ENCODE peak calls at places on chromosomes 16 and 17, in eight cellular contexts. X is fibroblast of lung, W is left ventricle myocardium inferior, K is GM10248, G is nephron progenitor cell, R is fibroblast of pulmonary artery, O is HFFc6, F is PC-9. D is an unnamed sample.
A peak's percentile ranks its signal among the peaks of the same experiment; 100 is the strongest.

GRCh38 chr17:65398036-65398787 is 163.2 kb downstream of the AXIN2 start:
- DNase-seq in F (no peak), W (no peak), X (peak; percentile 49), K (no peak), G (no peak), R (no peak), O (no peak), D (no peak)

GRCh38 chr17:27559506-27559931 is 71.5 kb upstream of the LGALS9 start:
- DNase-seq in R (peak; percentile 94), K (no peak), W (no peak), X (peak; percentile 71), O (no peak), F (no peak), G (no peak), D (no peak)

GRCh38 chr17:82152114-82152513 is 54.1 kb upstream of the FASN start:
- DNase-seq in W (no peak), R (no peak), O (no peak), F (no peak), G (no peak), K (no peak), X (no peak), D (no peak)

GRCh38 chr17:34974794-34975428 is 5.4 kb upstream of the LIG3 start:
- DNase-seq in K (no peak), O (no peak), F (no peak), G (no peak), R (no peak), W (no peak), X (no peak), D (no peak)

GRCh38 chr17:4073983-4074830 is 68.6 kb downstream of the ZZEF1 start:
- DNase-seq in X (no peak), F (no peak), O (no peak), R (no peak), W (no peak), K (peak; percentile 92), G (no peak), D (no peak)

GRCh38 chr17:22694362-22695227 is 1002.3 kb downstream of the KCNJ18 start:
- DNase-seq in O (no peak), R (no peak), K (no peak), G (no peak), W (no peak), F (no peak), X (no peak), D (no peak)

GRCh38 chr17:30230596-30231125 is 4.8 kb downstream of the SLC6A4 start:
- DNase-seq in O (no peak), R (no peak), F (no peak), K (no peak), G (no peak), X (no peak), W (no peak), D (no peak)

GRCh38 chr16:47779201-47780016 is 318.3 kb downstream of the PHKB start:
- DNase-seq in R (peak; percentile 78), F (no peak), W (no peak), K (peak; percentile 34), X (peak; percentile 52), G (no peak), O (no peak), D (peak; percentile 3)

GRCh38 chr17:34902761-34903325 is 58.4 kb downstream of the CCT6B start:
- DNase-seq in W (no peak), F (no peak), X (no peak), G (peak; percentile 52), R (no peak), O (no peak), K (no peak), D (no peak)

GRCh38 chr16:81831722-81832126 is 52.6 kb downstream of the PLCG2 start:
- DNase-seq in K (peak; percentile 81), W (peak; percentile 40), F (no peak), G (no peak), R (no peak), X (peak; percentile 41), O (no peak), D (no peak)

GRCh38 chr16:54197758-54198157 is 88.8 kb downstream of the IRX3 start:
- DNase-seq in X (no peak), O (no peak), G (no peak), W (no peak), R (no peak), F (no peak), K (no peak), D (no peak)

GRCh38 chr17:64295146-64295545 is 32.1 kb upstream of the TEX2 start:
- DNase-seq in R (no peak), X (no peak), W (no peak), F (no peak), K (no peak), G (no peak), O (no peak), D (no peak)
- TF ChIP-seq CTCF in R (no peak), X (no peak), W (no peak), F (no peak), K (no peak), G (no peak), O (no peak), D (no peak)

DNA sequence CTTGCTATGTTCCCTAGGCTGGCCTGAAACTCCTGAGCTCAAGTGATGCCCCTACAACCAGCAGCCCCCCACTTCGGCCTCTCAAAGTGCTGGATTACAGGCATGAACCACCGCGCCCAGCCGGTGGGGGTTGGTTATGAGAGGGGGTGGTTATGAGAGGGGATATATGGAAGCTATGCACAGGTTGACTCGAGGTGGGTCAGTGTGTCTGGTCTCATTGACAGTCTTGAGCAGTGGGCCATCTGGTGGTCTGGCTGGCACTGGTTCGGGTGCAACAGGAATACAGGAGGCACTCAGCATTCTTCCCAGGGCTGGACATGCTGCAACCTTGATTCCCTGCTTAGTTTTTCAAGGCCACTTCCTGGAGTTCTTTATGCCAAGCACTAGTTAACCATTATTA is 5.6 kb upstream of the STX1B start:
- DNase-seq in F (no peak), W (no peak), X (no peak), K (no peak), G (no peak), O (no peak), R (no peak), D (no peak)
- TF ChIP-seq CTCF in F (no peak), W (no peak), X (no peak), K (no peak), G (no peak), O (peak; percentile 10), R (no peak), D (no peak)

GRCh38 chr17:75940727-75941441 is at the start of gene FBF1:
- DNase-seq in K (peak; percentile 99), R (peak; percentile 94), O (peak; percentile 96), G (peak; percentile 94), W (peak; percentile 94), X (peak; percentile 93), F (peak; percentile 90), D (peak; percentile 96)
- TF ChIP-seq CTCF in K (no peak), R (no peak), O (no peak), G (no peak), W (no peak), X (no peak), F (no peak), D (no peak)

DNA sequence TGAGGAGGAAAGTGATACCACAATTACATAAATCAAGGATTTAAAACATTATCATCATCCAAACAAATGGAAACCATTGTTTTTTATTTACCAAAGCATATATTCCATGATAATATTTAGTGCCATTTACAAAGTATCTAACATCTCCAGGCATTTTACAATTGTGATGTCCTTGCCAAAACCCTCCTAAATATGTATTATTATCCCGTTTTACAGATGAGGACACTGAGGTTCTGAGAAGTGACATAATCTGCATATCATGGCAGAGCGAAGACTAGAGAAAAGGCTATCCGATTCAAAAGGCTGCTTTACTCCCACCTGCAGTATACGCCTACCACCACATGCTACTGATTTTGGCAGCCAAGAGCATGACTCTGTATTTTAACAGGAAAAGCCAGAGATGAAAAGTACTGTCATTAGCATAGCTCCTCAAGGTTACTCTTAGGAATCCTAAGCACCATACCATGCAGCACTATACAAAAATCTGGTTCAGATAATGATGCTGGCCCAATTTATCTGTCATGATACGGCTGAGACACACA is 301.4 kb downstream of the CA10 start:
- DNase-seq in R (no peak), K (no peak), X (no peak), W (no peak), O (no peak), G (no peak), F (no peak), D (no peak)
- TF ChIP-seq CTCF in R (no peak), K (no peak), X (no peak), W (no peak), O (no peak), G (no peak), F (no peak), D (no peak)

GRCh38 chr16:5633845-5634440 is 536.3 kb upstream of the EEF2KMT start:
- DNase-seq in O (peak; percentile 16), X (peak; percentile 8), F (no peak), G (no peak), K (peak; percentile 46), W (no peak), R (peak; percentile 21), D (peak; percentile 5)
- TF ChIP-seq CTCF in O (peak; percentile 71), X (no peak), F (peak; percentile 60), G (peak; percentile 69), K (peak; percentile 35), W (peak; percentile 55), R (peak; percentile 25), D (no peak)

GRCh38 chr16:15482068-15482747 is 47.8 kb downstream of the BMERB1 start:
- DNase-seq in X (peak; percentile 98), K (no peak), G (no peak), R (peak; percentile 95), F (peak; percentile 98), W (peak; percentile 19), O (peak; percentile 96), D (peak; percentile 97)
- TF ChIP-seq CTCF in X (no peak), K (no peak), G (no peak), R (peak; percentile 29), F (no peak), W (peak; percentile 9), O (peak; percentile 58), D (no peak)

DNA sequence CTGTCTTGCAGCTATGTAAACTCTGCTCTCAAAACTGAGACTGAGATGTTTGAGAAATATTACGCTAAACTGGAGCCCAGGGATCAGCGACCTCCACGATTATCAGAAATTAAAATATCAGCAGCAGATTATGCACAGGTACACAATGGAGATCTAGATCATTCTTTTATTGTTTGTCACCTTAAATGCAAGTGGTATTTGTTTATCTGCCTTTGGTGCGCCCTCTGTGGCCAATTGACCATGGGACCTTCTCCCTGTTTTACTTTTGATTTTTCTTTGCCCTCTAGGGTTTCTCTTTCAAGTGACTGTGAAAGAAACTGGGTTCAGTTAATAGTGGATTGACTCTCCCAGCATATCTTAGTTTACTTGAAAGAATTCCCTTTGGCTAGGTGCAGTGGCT is 42.1 kb downstream of the PRSS54 start:
- DNase-seq in W (no peak), X (no peak), G (no peak), O (no peak), R (no peak), K (no peak), F (no peak), D (no peak)
- TF ChIP-seq CTCF in W (no peak), X (no peak), G (no peak), O (no peak), R (no peak), K (no peak), F (no peak), D (no peak)